ENCODE peak calls at places on chromosome 20, in ten cellular contexts. W is lung, T is neural progenitor cell, R is psoas muscle, K is AG10803, Z is mucosa of descending colon, D is dorsolateral prefrontal cortex, M is kidney, C is right cardiac atrium, S is pancreas. H is an unnamed sample.

GRCh38 chr20:62303327-62304226 is 780 bp downstream of the ADRM1 start:
- DNase-seq in W (no peak), T (peak; percentile 44), R (no peak), K (peak; percentile 15), Z (peak; percentile 47), D (no peak), M (peak; percentile 83), C (peak; percentile 46), S (no peak), H (peak; percentile 27)

GRCh38 chr20:4997207-4997606 is 4.1 kb downstream of the SLC23A2 start:
- DNase-seq in W (no peak), T (no peak), R (no peak), K (no peak), Z (no peak), D (no peak), M (peak; percentile 2), C (no peak), S (no peak), H (no peak)

GRCh38 chr20:47441774-47442150 is 59.9 kb upstream of the NCOA3 start:
- DNase-seq in W (no peak), T (no peak), R (no peak), K (no peak), Z (no peak), D (no peak), M (no peak), C (no peak), S (no peak), H (no peak)

GRCh38 chr20:57380081-57380750 is 11.0 kb upstream of the RBM38 start:
- DNase-seq in W (no peak), T (no peak), R (no peak), K (no peak), Z (peak; percentile 21), D (no peak), M (peak; percentile 49), C (no peak), S (no peak), H (no peak)

GRCh38 chr20:58878399-58878798 is 25.9 kb downstream of the GNAS start:
- DNase-seq in W (no peak), T (no peak), R (no peak), K (no peak), Z (no peak), D (no peak), M (no peak), C (no peak), S (no peak), H (no peak)

GRCh38 chr20:10672579-10673127 is 1.1 kb downstream of the JAG1 start:
- DNase-seq in W (peak; percentile 66), T (peak; percentile 58), R (peak; percentile 63), K (peak; percentile 39), Z (peak; percentile 81), D (peak; percentile 36), M (peak; percentile 88), C (peak; percentile 63), S (peak; percentile 66), H (peak; percentile 75)

GRCh38 chr20:650954-651353 is 2.0 kb downstream of the SRXN1 start:
- DNase-seq in W (no peak), T (no peak), R (no peak), K (no peak), Z (no peak), D (no peak), M (no peak), C (no peak), S (no peak), H (no peak)

GRCh38 chr20:61263084-61263695 is 11.1 kb downstream of the CDH4 start:
- DNase-seq in W (no peak), T (peak; percentile 26), R (no peak), K (peak; percentile 25), Z (peak; percentile 33), D (no peak), M (no peak), C (no peak), S (no peak), H (peak; percentile 31)

GRCh38 chr20:14997791-14998190 is 660.4 kb upstream of the FLRT3 start:
- DNase-seq in W (no peak), T (no peak), R (no peak), K (peak; percentile 46), Z (no peak), D (no peak), M (no peak), C (no peak), S (no peak), H (peak; percentile 7)

GRCh38 chr20:11799131-11799800 is 118.4 kb upstream of the BTBD3 start:
- DNase-seq in W (no peak), T (no peak), R (no peak), K (no peak), Z (no peak), D (no peak), M (no peak), C (no peak), S (no peak), H (no peak)

GRCh38 chr20:5714261-5715041 is 35.8 kb upstream of the SHLD1 start:
- DNase-seq in W (no peak), T (peak; percentile 28), R (no peak), K (no peak), Z (no peak), D (no peak), M (no peak), C (no peak), S (no peak), H (no peak)

GRCh38 chr20:11468880-11469279 is 448.8 kb upstream of the BTBD3 start:
- DNase-seq in W (no peak), T (no peak), R (no peak), K (no peak), Z (no peak), D (no peak), M (no peak), C (no peak), S (no peak), H (no peak)

DNA sequence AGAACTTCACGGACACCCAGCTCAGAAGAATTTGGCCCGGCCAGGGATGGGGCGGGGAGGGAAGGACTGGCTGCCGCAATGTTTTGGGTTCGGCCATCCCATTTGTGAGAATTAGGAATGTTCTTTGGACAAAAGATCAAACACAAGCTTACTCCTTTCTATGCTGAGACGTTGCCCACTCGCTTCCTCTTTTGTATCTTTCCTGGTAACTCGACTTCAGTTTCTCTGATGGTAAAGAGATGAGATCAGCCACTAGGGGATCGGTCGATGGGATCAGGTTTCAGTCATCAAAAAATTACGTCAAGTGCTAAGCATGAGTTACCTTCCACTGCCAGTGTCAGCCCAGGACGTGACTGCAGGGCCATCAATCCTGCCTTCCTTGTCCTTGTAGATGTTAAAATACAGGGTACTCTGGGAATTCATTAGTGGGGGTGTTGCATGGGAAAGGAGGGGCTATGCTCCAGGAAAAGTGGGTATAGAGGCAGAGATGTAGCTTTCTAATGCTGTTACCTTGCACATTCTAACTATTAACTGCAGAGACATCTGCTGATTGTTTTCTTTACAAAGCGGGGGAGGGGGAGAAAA is 190.2 kb downstream of the TSHZ2 start:
- DNase-seq in W (no peak), T (peak; percentile 65), R (peak; percentile 64), K (peak; percentile 60), Z (no peak), D (no peak), M (peak; percentile 73), C (peak; percentile 32), S (no peak), H (peak; percentile 67)
- H3K4me3 ChIP-seq in W (no peak overlapping the region), T (no peak overlapping the region), R (no peak overlapping the region), K (peak overlapping the region; percentile 31), Z (no peak overlapping the region), D (no peak overlapping the region), M (peak overlapping the region; percentile 22), C (no peak overlapping the region), S (no peak overlapping the region), H (peak overlapping the region; percentile 3)

GRCh38 chr20:51910202-51911050 is 108.1 kb upstream of the SALL4 start:
- DNase-seq in W (peak; percentile 32), T (peak; percentile 76), R (no peak), K (peak; percentile 20), Z (no peak), D (no peak), M (no peak), C (no peak), S (no peak), H (peak; percentile 26)
- H3K4me3 ChIP-seq in W (no peak overlapping the region), T (peak overlapping the region; percentile 21), R (no peak overlapping the region), K (no peak overlapping the region), Z (no peak overlapping the region), D (no peak overlapping the region), M (no peak overlapping the region), C (no peak overlapping the region), S (no peak overlapping the region), H (no peak overlapping the region)

GRCh38 chr20:20370087-20370575 is 2.2 kb downstream of the INSM1 start:
- DNase-seq in W (no peak), T (no peak), R (no peak), K (no peak), Z (no peak), D (no peak), M (no peak), C (no peak), S (no peak), H (no peak)

GRCh38 chr20:20371133-20371532 is 3.2 kb downstream of the INSM1 start:
- DNase-seq in W (no peak), T (peak; percentile 40), R (no peak), K (no peak), Z (no peak), D (no peak), M (no peak), C (no peak), S (no peak), H (no peak)

GRCh38 chr20:20367681-20368413 is at the start of gene INSM1:
- DNase-seq in W (no peak), T (peak; percentile 90), R (no peak), K (no peak), Z (peak; percentile 37), D (peak; percentile 50), M (peak; percentile 71), C (no peak), S (no peak), H (no peak)

GRCh38 chr20:20368414-20369352 is 779 bp downstream of the INSM1 start:
- DNase-seq in W (no peak), T (peak; percentile 63), R (no peak), K (no peak), Z (no peak), D (no peak), M (peak; percentile 62), C (no peak), S (no peak), H (no peak)

DNA sequence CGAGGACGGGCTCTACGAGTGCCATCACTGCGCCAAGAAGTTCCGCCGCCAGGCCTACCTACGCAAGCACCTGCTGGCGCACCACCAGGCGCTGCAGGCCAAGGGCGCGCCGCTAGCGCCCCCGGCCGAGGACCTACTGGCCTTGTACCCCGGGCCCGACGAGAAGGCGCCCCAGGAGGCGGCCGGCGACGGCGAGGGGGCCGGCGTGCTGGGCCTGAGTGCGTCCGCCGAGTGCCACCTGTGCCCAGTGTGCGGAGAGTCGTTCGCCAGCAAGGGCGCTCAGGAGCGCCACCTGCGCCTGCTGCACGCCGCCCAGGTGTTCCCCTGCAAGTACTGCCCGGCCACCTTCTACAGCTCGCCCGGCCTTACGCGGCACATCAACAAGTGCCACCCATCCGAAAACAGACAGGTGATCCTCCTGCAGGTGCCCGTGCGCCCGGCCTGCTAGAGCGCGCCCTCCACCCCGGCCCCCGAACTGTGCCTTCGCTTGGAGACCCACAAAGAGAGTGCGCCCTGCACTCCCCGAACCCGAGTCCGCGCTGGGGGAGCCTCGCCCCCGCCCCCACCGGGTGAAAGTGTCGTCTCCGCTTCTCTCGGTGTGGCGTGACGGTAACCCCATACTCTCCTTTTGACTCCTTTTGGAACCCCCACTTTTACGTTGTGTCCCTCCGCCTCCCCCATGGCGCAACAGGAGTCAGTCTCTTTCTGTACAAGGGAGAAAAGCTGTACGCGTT is 1.6 kb downstream of the INSM1 start:
- DNase-seq in W (no peak), T (peak; percentile 65), R (no peak), K (no peak), Z (peak; percentile 76), D (no peak), M (peak; percentile 71), C (no peak), S (no peak), H (no peak)
- H3K4me3 ChIP-seq in W (no peak overlapping the region), T (peak overlapping the region; percentile 46), R (peak overlapping the region; percentile 61), K (no peak overlapping the region), Z (no peak overlapping the region), D (peak overlapping the region; percentile 59), M (no peak overlapping the region), C (no peak overlapping the region), S (no peak overlapping the region), H (no peak overlapping the region)

GRCh38 chr20:33433875-33434274 is 9.7 kb downstream of the SNTA1 start:
- DNase-seq in W (no peak), T (no peak), R (no peak), K (no peak), Z (no peak), D (no peak), M (no peak), C (no peak), S (no peak), H (no peak)
- H3K4me3 ChIP-seq in W (no peak overlapping the region), T (no peak overlapping the region), R (no peak overlapping the region), K (no peak overlapping the region), Z (no peak overlapping the region), D (no peak overlapping the region), M (no peak overlapping the region), C (no peak overlapping the region), S (no peak overlapping the region), H (no peak overlapping the region)

H was measured in fibroblast of villous mesenchyme.